ENCODE peak calls at places on chromosomes 12 and 14, in nine cellular contexts. I is WTC11; L is stimulated activated CD4-positive, alpha-beta T cell treated with anti-CD3 and anti-CD28 coated beads, Interleukin-4, amount 100 ng/mL, for 1 hour; C is cardiac fibroblast; P is activated CD4-positive, alpha-beta T cell treated with anti-CD3 and anti-CD28 coated beads, Interleukin-2, amount 50 U/mL, for 1 hour; U is lung; M is NCI-H1417; H is CD8-positive, alpha-beta memory T cell; N is stimulated activated CD8-positive, alpha-beta memory T cell treated with anti-CD3 and anti-CD28 coated beads, Interleukin-2, amount 100 ng/mL, for 1 hour. Y is an unnamed sample.

GRCh38 chr12:14769837-14770494 is 33.3 kb downstream of the WBP11 start:
- DNase-seq in L (peak), H (peak), C (peak), U (peak), I (peak), P (peak), N (peak), M (peak), Y (peak)

GRCh38 chr12:26761775-26762174 is 71.2 kb downstream of the ITPR2 start:
- DNase-seq in C (no peak), N (no peak), L (no peak), U (no peak), M (no peak), P (no peak), H (no peak), I (no peak), Y (no peak)

GRCh38 chr12:118098911-118099671 is 4.7 kb downstream of the VSIG10 start:
- DNase-seq in M (peak), L (no peak), P (no peak), U (no peak), N (no peak), C (no peak), H (no peak), I (no peak), Y (no peak)

GRCh38 chr12:74043343-74043742 is 494.3 kb upstream of the ATXN7L3B start:
- DNase-seq in M (no peak), L (no peak), N (no peak), C (no peak), U (no peak), I (no peak), H (no peak), P (no peak), Y (no peak)

GRCh38 chr12:131640436-131640969 is 70.4 kb upstream of the SFSWAP start:
- DNase-seq in H (no peak), C (no peak), L (no peak), U (no peak), P (no peak), M (no peak), I (no peak), N (no peak), Y (no peak)

GRCh38 chr12:34377243-34378035 is 355.1 kb downstream of the ALG10 start:
- DNase-seq in N (no peak), M (no peak), P (no peak), I (no peak), C (no peak), L (no peak), H (no peak), U (no peak), Y (no peak)

GRCh38 chr14:104150201-104151027 is 12.0 kb downstream of the KIF26A start:
- DNase-seq in P (no peak), U (no peak), L (no peak), M (peak), C (peak), I (peak), N (no peak), H (no peak), Y (no peak)

GRCh38 chr14:103808403-103809001 is 38.9 kb downstream of the PPP1R13B start:
- DNase-seq in C (peak), P (peak), I (peak), M (peak), N (peak), H (peak), U (peak), L (peak), Y (peak)

GRCh38 chr14:96638041-96638855 is 136.1 kb downstream of the PAPOLA start:
- DNase-seq in N (no peak), M (no peak), U (peak), H (no peak), P (no peak), I (no peak), C (no peak), L (no peak), Y (no peak)

GRCh38 chr12:14260011-14260993 is 105.2 kb upstream of the ATF7IP start:
- DNase-seq in N (no peak), M (no peak), U (peak), L (no peak), P (no peak), C (peak), I (peak), H (no peak), Y (no peak)

GRCh38 chr14:67137744-67138371 is 51.4 kb upstream of the GARIN2 start:
- DNase-seq in P (no peak), L (no peak), M (no peak), C (peak), H (no peak), I (no peak), U (no peak), N (no peak), Y (no peak)

GRCh38 chr12:20657496-20657895 is 37.6 kb upstream of the SLCO1C1 start:
- DNase-seq in U (no peak), N (no peak), H (no peak), L (no peak), I (no peak), C (no peak), P (no peak), M (no peak), Y (no peak)

GRCh38 chr12:91746976-91747375 is 398.7 kb downstream of the BTG1 start:
- DNase-seq in U (no peak), N (no peak), C (no peak), I (no peak), H (no peak), P (no peak), M (no peak), L (no peak), Y (no peak)